ENCODE peak calls at places on chromosomes 1 and 21, in five cellular contexts. I is iris pigment epithelial cell, S is GM23248, E is astrocyte of the hippocampus, T is T1000. U is an unnamed sample.

GRCh38 chr1:233240839-233241682 is 54.5 kb downstream of the PCNX2 start:
- DNase-seq in S (peak), T (no peak), I (peak), E (peak), U (peak)

GRCh38 chr1:192732787-192733186 is 76.1 kb upstream of the RGS2 start:
- DNase-seq in E (no peak), I (no peak), T (no peak), S (no peak), U (no peak)

GRCh38 chr21:45136927-45137611 is 62.7 kb downstream of the ADARB1 start:
- DNase-seq in S (peak), I (peak), E (peak), T (peak), U (peak)

GRCh38 chr1:55064071-55064581 is 24.8 kb downstream of the PCSK9 start:
- DNase-seq in E (peak), I (peak), T (peak), S (peak), U (no peak)

GRCh38 chr1:170321113-170321512 is 175.4 kb downstream of the NTMT2 start:
- DNase-seq in E (peak), T (no peak), I (peak), S (no peak), U (no peak)

GRCh38 chr1:115714572-115715141 is 53.9 kb downstream of the CASQ2 start:
- DNase-seq in S (no peak), E (no peak), I (no peak), T (no peak), U (peak)

GRCh38 chr1:110593905-110594304 is 12.3 kb downstream of the KCNA2 start:
- DNase-seq in E (no peak), I (no peak), T (no peak), S (no peak), U (no peak)

GRCh38 chr1:54397090-54397591 is 9.1 kb downstream of the SSBP3 start:
- DNase-seq in I (no peak), E (peak), S (no peak), T (no peak), U (no peak)

GRCh38 chr1:26791626-26792025 is 3.9 kb downstream of the PIGV start:
- DNase-seq in I (no peak), S (no peak), E (no peak), T (no peak), U (no peak)

GRCh38 chr1:164440222-164440621 is 118.8 kb upstream of the PBX1 start:
- DNase-seq in S (peak), I (peak), T (no peak), E (peak), U (peak)